ENCODE peak calls at places on chromosomes 4 and X, in five cellular contexts. C, J, O, K and R are unnamed samples.

GRCh38 chrX:66654411-66654810 is 15.5 kb upstream of the EDA2R start:
- DNase-seq in C (no peak), J (no peak), O (no peak), K (no peak), R (no peak)

GRCh38 chrX:71420686-71421085 is 54.5 kb downstream of the TAF1 start:
- DNase-seq in C (no peak), J (no peak), O (no peak), K (no peak), R (no peak)

GRCh38 chrX:71859637-71860036 is 51.0 kb upstream of the NHSL2 start:
- DNase-seq in C (peak), J (no peak), O (peak), K (peak), R (peak)

GRCh38 chr4:147674073-147674472 is 9.9 kb downstream of the PRMT9 start:
- DNase-seq in C (no peak), J (no peak), O (no peak), K (no peak), R (no peak)

GRCh38 chrX:54564942-54565341 is 34.9 kb downstream of the GNL3L start:
- DNase-seq in C (peak), J (no peak), O (no peak), K (no peak), R (no peak)

GRCh38 chr4:170008801-170009200 is 17.4 kb downstream of the MFAP3L start:
- DNase-seq in C (no peak), J (no peak), O (no peak), K (no peak), R (no peak)

GRCh38 chr4:113732-114131 is 10.6 kb upstream of the ZNF718 start:
- DNase-seq in C (no peak), J (no peak), O (no peak), K (no peak), R (no peak)

GRCh38 chrX:118974088-118974907 is at the start of gene LONRF3:
- DNase-seq in C (peak), J (peak), O (peak), K (peak), R (peak)

GRCh38 chr4:22741744-22742143 is 49.0 kb downstream of the GBA3 start:
- DNase-seq in C (no peak), J (no peak), O (no peak), K (no peak), R (no peak)

GRCh38 chrX:72060196-72060974 is 71.3 kb downstream of the RTL5 start:
- DNase-seq in C (no peak), J (no peak), O (no peak), K (no peak), R (no peak)